ENCODE peak calls at places on chromosomes 16 and 17, in eight cellular contexts. X, C, A, D, R, B, O and E are unnamed samples.

GRCh38 chr16:17803625-17804410 is 333.1 kb upstream of the XYLT1 start:
- DNase-seq in X (no peak), C (no peak), A (no peak), D (no peak), R (no peak), B (no peak), O (no peak), E (no peak)

GRCh38 chr16:86697715-86698114 is 119.4 kb downstream of the FOXL1 start:
- DNase-seq in X (no peak), C (no peak), A (no peak), D (no peak), R (peak; percentile 34), B (no peak), O (no peak), E (no peak)

GRCh38 chr17:19238167-19238505 is 970 bp downstream of the EPN2 start:
- DNase-seq in X (peak; percentile 55), C (no peak), A (no peak), D (no peak), R (peak; percentile 27), B (no peak), O (no peak), E (no peak)

GRCh38 chr17:57356722-57357391 is 100.5 kb downstream of the MSI2 start:
- DNase-seq in X (peak; percentile 30), C (no peak), A (no peak), D (no peak), R (peak; percentile 73), B (no peak), O (no peak), E (no peak)

GRCh38 chr17:49548051-49548505 is 27.6 kb upstream of the NXPH3 start:
- DNase-seq in X (no peak), C (peak; percentile 62), A (no peak), D (no peak), R (no peak), B (no peak), O (no peak), E (no peak)

GRCh38 chr16:86809458-86809955 is 231.2 kb downstream of the FOXL1 start:
- DNase-seq in X (no peak), C (no peak), A (no peak), D (no peak), R (peak; percentile 27), B (no peak), O (no peak), E (no peak)

GRCh38 chr17:17508641-17509591 is 12.7 kb upstream of the RASD1 start:
- DNase-seq in X (no peak), C (no peak), A (no peak), D (no peak), R (no peak), B (no peak), O (no peak), E (no peak)

GRCh38 chr17:73489991-73490390 is 154.3 kb downstream of the SDK2 start:
- DNase-seq in X (no peak), C (no peak), A (no peak), D (no peak), R (no peak), B (no peak), O (no peak), E (no peak)

GRCh38 chr17:49779730-49780220 is 8.7 kb upstream of the KAT7 start:
- DNase-seq in X (no peak), C (no peak), A (peak; percentile 34), D (no peak), R (peak; percentile 79), B (no peak), O (peak; percentile 56), E (no peak)

GRCh38 chr16:69393898-69394849 is 8.4 kb upstream of the TERF2 start:
- DNase-seq in X (no peak), C (no peak), A (no peak), D (no peak), R (no peak), B (no peak), O (no peak), E (no peak)

GRCh38 chr17:74852237-74853047 is 7.2 kb downstream of the GRIN2C start:
- DNase-seq in X (no peak), C (no peak), A (peak; percentile 27), D (no peak), R (no peak), B (no peak), O (peak; percentile 67), E (no peak)

GRCh38 chr17:50645748-50646682 is 11.3 kb downstream of the ABCC3 start:
- DNase-seq in X (no peak), C (no peak), A (no peak), D (no peak), R (no peak), B (no peak), O (no peak), E (no peak)

GRCh38 chr17:81696218-81696941 is 6.8 kb upstream of the MRPL12 start:
- DNase-seq in X (no peak), C (no peak), A (no peak), D (no peak), R (no peak), B (no peak), O (no peak), E (no peak)
- TF ChIP-seq POLR2AphosphoS5 in X (no peak), C (no peak), A (peak; percentile 20), D (no peak), R (peak; percentile 14), B (no peak), O (no peak), E (no peak)

DNA sequence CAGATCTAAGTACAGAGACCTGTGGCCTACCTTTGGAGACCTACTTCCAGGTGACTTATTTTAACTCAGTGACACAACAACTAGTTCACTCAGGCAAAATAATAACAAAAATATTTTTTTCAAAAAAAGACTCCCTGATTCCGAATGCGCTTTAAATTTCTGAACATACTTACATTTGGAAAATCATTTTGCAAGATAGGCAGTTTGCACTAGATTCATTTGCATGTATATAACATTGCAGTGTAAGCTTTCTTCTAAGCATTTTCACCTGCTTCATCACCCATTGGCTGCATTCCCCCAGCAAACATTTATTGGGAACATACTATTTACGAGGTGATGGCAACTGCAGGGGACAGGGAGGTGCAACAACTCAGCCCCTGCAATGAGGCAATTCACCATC is 166.8 kb downstream of the GRIN2A start:
- DNase-seq in X (no peak), C (no peak), A (no peak), D (no peak), R (no peak), B (no peak), O (no peak), E (no peak)
- TF ChIP-seq POLR2A in X (no peak), C (no peak), A (no peak), D (no peak), R (no peak), B (no peak), O (no peak), E (no peak)

DNA sequence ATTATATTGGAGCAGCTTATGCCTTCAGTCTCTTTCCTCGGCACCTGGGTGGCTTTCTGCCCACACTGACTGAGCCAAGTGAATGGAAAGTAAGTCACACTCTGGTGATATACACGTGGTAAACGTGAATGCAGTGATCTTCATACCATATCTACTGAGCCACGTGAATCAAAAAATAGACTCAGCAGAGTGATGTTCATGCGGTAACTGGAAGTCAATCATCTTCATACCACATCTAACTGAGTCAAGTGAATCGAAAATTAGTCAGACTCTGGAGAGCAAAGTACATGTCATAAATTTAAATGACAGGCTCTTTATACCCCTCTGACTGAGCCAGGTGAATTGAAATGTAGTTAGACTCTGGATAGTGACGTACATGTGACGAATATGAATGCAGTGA is 47.1 kb upstream of the ARL4D start:
- DNase-seq in X (no peak), C (no peak), A (no peak), D (no peak), R (no peak), B (no peak), O (no peak), E (no peak)
- TF ChIP-seq POLR2AphosphoS5 in X (no peak), C (no peak), A (no peak), D (no peak), R (no peak), B (no peak), O (no peak), E (no peak)

DNA sequence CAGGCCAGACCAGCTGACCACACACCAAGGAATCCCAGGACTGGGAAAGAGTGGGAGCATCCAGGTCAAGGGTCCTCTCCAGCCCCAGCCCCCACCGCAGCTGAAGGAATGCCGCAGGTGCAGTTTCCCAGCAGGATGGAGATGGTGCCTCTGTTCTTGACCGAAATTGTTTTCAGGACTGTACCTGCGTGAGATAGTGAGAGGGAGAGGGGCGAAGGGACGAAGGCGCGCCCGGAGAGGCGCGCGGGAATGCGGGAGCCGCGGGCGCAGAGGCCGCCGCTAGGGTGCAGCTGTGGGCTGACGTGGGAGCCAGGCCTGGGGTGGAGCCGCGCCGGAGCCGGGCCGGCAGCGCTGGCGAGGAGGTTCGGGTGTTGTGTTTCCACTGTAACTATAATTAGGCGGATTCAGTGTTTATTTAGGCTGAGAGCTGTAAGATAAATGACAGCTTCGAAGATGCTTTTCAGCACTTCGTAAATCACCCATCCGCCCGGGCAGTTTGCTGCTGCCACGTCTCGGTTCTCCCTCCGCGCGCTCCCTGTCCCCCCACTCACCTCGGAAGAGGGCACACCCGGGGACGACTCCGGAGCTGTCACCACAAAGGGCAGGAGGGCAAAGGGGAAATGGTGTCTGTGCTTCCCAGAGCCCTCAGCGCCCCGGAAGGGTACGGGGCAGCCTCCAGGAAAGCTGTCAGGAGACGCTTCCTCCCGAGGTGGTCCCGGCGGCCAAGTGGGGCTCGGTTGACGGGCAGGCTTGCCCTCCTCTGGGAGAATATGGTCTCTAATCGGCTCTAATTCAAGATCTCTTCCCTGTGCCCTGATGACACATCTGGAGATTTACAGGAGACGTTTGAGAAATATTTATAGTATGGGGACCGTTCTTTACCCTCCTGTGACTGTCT is 38.2 kb downstream of the HOXB1 start:
- DNase-seq in X (peak; percentile 69), C (peak; percentile 85), A (no peak), D (peak; percentile 79), R (peak; percentile 62), B (no peak), O (no peak), E (peak; percentile 76)
- TF ChIP-seq POLR2A in X (no peak), C (no peak), A (no peak), D (no peak), R (no peak), B (no peak), O (no peak), E (no peak)

GRCh38 chr16:50024207-50024606 is 818 bp upstream of the CNEP1R1 start:
- DNase-seq in X (no peak), C (no peak), A (no peak), D (no peak), R (no peak), B (no peak), O (no peak), E (no peak)

GRCh38 chr16:50025544-50025931 is 513 bp downstream of the CNEP1R1 start:
- DNase-seq in X (no peak), C (no peak), A (no peak), D (peak; percentile 29), R (no peak), B (no peak), O (peak; percentile 23), E (peak; percentile 27)

GRCh38 chr16:50023626-50024025 is 1.4 kb upstream of the CNEP1R1 start:
- DNase-seq in X (no peak), C (no peak), A (no peak), D (no peak), R (no peak), B (no peak), O (no peak), E (no peak)

GRCh38 chr16:50027829-50028228 is 2.8 kb downstream of the CNEP1R1 start:
- DNase-seq in X (no peak), C (no peak), A (no peak), D (no peak), R (no peak), B (no peak), O (no peak), E (no peak)

GRCh38 chr16:50024684-50025543 is at the start of gene CNEP1R1:
- DNase-seq in X (peak; percentile 93), C (peak; percentile 98), A (peak; percentile 96), D (peak; percentile 93), R (peak; percentile 98), B (peak; percentile 93), O (peak; percentile 97), E (peak; percentile 91)
- TF ChIP-seq POLR2AphosphoS5 in X (peak; percentile 76), C (no peak), A (peak; percentile 73), D (no peak), R (peak; percentile 75), B (peak; percentile 58), O (peak; percentile 75), E (no peak)

GRCh38 chr17:6191405-6192095 is 121.4 kb downstream of the WSCD1 start:
- DNase-seq in X (no peak), C (no peak), A (no peak), D (no peak), R (peak; percentile 94), B (no peak), O (no peak), E (no peak)
- TF ChIP-seq POLR2A in X (no peak), C (no peak), A (no peak), D (no peak), R (peak; percentile 37), B (no peak), O (no peak), E (no peak)